ENCODE peak calls at places on chromosome 16, in nine cellular contexts. One of them, this sample, is unnamed. For H3K36me3 and H3K9me3, the result is how much of the 10 kb centered on the place peaks cover.

GRCh38 chr16:85202051-85202601 is 89.9 kb upstream of the CIBAR2 start:
- DNase-seq in HCT116: no peak
- DNase-seq in GM23248: peak
- DNase-seq in DND-41: no peak
- DNase-seq in CD8-positive, alpha-beta T cell: no peak
- DNase-seq in pancreas: no peak
- DNase-seq in CD8-positive, alpha-beta memory T cell: no peak
- DNase-seq in K562: no peak
- DNase-seq in kidney: no peak
- DNase-seq in this sample: no peak

GRCh38 chr16:89210904-89211515 is 6.5 kb upstream of the ZNF778 start:
- DNase-seq in HCT116: no peak
- DNase-seq in GM23248: peak
- DNase-seq in DND-41: no peak
- DNase-seq in CD8-positive, alpha-beta T cell: no peak
- DNase-seq in pancreas: no peak
- DNase-seq in CD8-positive, alpha-beta memory T cell: no peak
- DNase-seq in K562: no peak
- DNase-seq in kidney: no peak
- DNase-seq in this sample: no peak

GRCh38 chr16:88711750-88712340 is 5.5 kb downstream of the CTU2 start:
- DNase-seq in HCT116: no peak
- DNase-seq in GM23248: no peak
- DNase-seq in DND-41: no peak
- DNase-seq in CD8-positive, alpha-beta T cell: no peak
- DNase-seq in pancreas: no peak
- DNase-seq in CD8-positive, alpha-beta memory T cell: no peak
- DNase-seq in K562: no peak
- DNase-seq in kidney: no peak
- DNase-seq in this sample: no peak

GRCh38 chr16:82653550-82654511 is 27.1 kb downstream of the CDH13 start:
- DNase-seq in HCT116: peak
- DNase-seq in GM23248: peak
- DNase-seq in DND-41: peak
- DNase-seq in CD8-positive, alpha-beta T cell: no peak
- DNase-seq in pancreas: no peak
- DNase-seq in CD8-positive, alpha-beta memory T cell: peak
- DNase-seq in K562: no peak
- DNase-seq in kidney: peak
- DNase-seq in this sample: peak

GRCh38 chr16:85665929-85666328 is 22.8 kb downstream of the GINS2 start:
- DNase-seq in HCT116: no peak
- DNase-seq in GM23248: no peak
- DNase-seq in DND-41: no peak
- DNase-seq in CD8-positive, alpha-beta T cell: no peak
- DNase-seq in pancreas: no peak
- DNase-seq in CD8-positive, alpha-beta memory T cell: no peak
- DNase-seq in K562: no peak
- DNase-seq in kidney: peak
- DNase-seq in this sample: no peak

GRCh38 chr16:59181821-59182420 is 447.8 kb upstream of the GOT2 start:
- DNase-seq in HCT116: no peak
- DNase-seq in GM23248: no peak
- DNase-seq in DND-41: no peak
- DNase-seq in CD8-positive, alpha-beta T cell: no peak
- DNase-seq in pancreas: no peak
- DNase-seq in CD8-positive, alpha-beta memory T cell: no peak
- DNase-seq in K562: no peak
- DNase-seq in kidney: peak
- DNase-seq in this sample: no peak

GRCh38 chr16:88941051-88941932 is 35.7 kb downstream of the CBFA2T3 start:
- DNase-seq in HCT116: no peak
- DNase-seq in GM23248: peak
- DNase-seq in DND-41: peak
- DNase-seq in CD8-positive, alpha-beta T cell: no peak
- DNase-seq in pancreas: no peak
- DNase-seq in CD8-positive, alpha-beta memory T cell: no peak
- DNase-seq in K562: no peak
- DNase-seq in kidney: peak
- DNase-seq in this sample: no peak

GRCh38 chr16:8859913-8860881 is 8.6 kb downstream of the CARHSP1 start:
- DNase-seq in HCT116: no peak
- DNase-seq in GM23248: peak
- DNase-seq in DND-41: no peak
- DNase-seq in CD8-positive, alpha-beta T cell: no peak
- DNase-seq in pancreas: no peak
- DNase-seq in CD8-positive, alpha-beta memory T cell: no peak
- DNase-seq in K562: no peak
- DNase-seq in kidney: peak
- DNase-seq in this sample: no peak

GRCh38 chr16:49148410-49148809 is 133.2 kb downstream of the CBLN1 start:
- DNase-seq in HCT116: no peak
- DNase-seq in GM23248: no peak
- DNase-seq in DND-41: peak
- DNase-seq in CD8-positive, alpha-beta T cell: no peak
- DNase-seq in pancreas: no peak
- DNase-seq in CD8-positive, alpha-beta memory T cell: no peak
- DNase-seq in K562: no peak
- DNase-seq in kidney: no peak
- DNase-seq in this sample: no peak

GRCh38 chr16:49150341-49150740 is 131.3 kb downstream of the CBLN1 start:
- DNase-seq in HCT116: no peak
- DNase-seq in GM23248: no peak
- DNase-seq in DND-41: no peak
- DNase-seq in CD8-positive, alpha-beta T cell: no peak
- DNase-seq in pancreas: no peak
- DNase-seq in CD8-positive, alpha-beta memory T cell: no peak
- DNase-seq in K562: no peak
- DNase-seq in kidney: no peak
- DNase-seq in this sample: no peak
- H3K36me3 ChIP-seq in HCT116: under half
- H3K36me3 ChIP-seq in GM23248: under half
- H3K36me3 ChIP-seq in DND-41: under half
- H3K36me3 ChIP-seq in CD8-positive, alpha-beta T cell: under half
- H3K36me3 ChIP-seq in pancreas: under half
- H3K36me3 ChIP-seq in CD8-positive, alpha-beta memory T cell: under half
- H3K36me3 ChIP-seq in K562: under half
- H3K36me3 ChIP-seq in kidney: under half
- H3K36me3 ChIP-seq in this sample: under half

GRCh38 chr16:16163571-16163970 is 59.7 kb downstream of the ABCC6 start:
- DNase-seq in HCT116: no peak
- DNase-seq in GM23248: no peak
- DNase-seq in DND-41: peak
- DNase-seq in CD8-positive, alpha-beta T cell: no peak
- DNase-seq in pancreas: no peak
- DNase-seq in CD8-positive, alpha-beta memory T cell: no peak
- DNase-seq in K562: no peak
- DNase-seq in kidney: peak
- DNase-seq in this sample: no peak

GRCh38 chr16:16161319-16161718 is 62.0 kb downstream of the ABCC6 start:
- DNase-seq in HCT116: no peak
- DNase-seq in GM23248: no peak
- DNase-seq in DND-41: no peak
- DNase-seq in CD8-positive, alpha-beta T cell: no peak
- DNase-seq in pancreas: no peak
- DNase-seq in CD8-positive, alpha-beta memory T cell: no peak
- DNase-seq in K562: no peak
- DNase-seq in kidney: peak
- DNase-seq in this sample: no peak

GRCh38 chr16:16162591-16162990 is 60.7 kb downstream of the ABCC6 start:
- DNase-seq in HCT116: no peak
- DNase-seq in GM23248: no peak
- DNase-seq in DND-41: no peak
- DNase-seq in CD8-positive, alpha-beta T cell: no peak
- DNase-seq in pancreas: no peak
- DNase-seq in CD8-positive, alpha-beta memory T cell: no peak
- DNase-seq in K562: no peak
- DNase-seq in kidney: no peak
- DNase-seq in this sample: no peak

GRCh38 chr16:16164244-16164643 is 59.0 kb downstream of the ABCC6 start:
- DNase-seq in HCT116: no peak
- DNase-seq in GM23248: no peak
- DNase-seq in DND-41: no peak
- DNase-seq in CD8-positive, alpha-beta T cell: no peak
- DNase-seq in pancreas: no peak
- DNase-seq in CD8-positive, alpha-beta memory T cell: no peak
- DNase-seq in K562: no peak
- DNase-seq in kidney: no peak
- DNase-seq in this sample: no peak

DNA sequence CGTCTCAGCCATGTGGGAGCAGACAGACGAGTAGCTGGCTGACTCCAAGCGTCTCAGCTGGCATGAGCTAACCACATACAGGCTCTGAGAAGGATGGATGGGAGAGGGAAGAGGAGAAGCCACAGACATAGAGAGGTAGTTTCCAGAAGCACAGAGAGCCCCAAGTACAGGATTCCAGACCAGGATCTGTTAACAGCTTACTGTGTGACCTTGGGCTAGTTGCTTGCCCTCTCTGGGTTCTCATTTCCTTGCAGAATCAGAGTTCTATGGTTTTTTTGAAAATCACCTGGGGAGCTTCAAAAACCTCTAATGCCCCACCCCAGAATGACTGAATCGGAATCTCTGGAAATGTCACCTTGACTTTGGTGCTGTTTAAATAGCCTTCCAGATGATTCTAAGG is 60.2 kb downstream of the ABCC6 start:
- DNase-seq in HCT116: no peak
- DNase-seq in GM23248: no peak
- DNase-seq in DND-41: no peak
- DNase-seq in CD8-positive, alpha-beta T cell: no peak
- DNase-seq in pancreas: no peak
- DNase-seq in CD8-positive, alpha-beta memory T cell: no peak
- DNase-seq in K562: no peak
- DNase-seq in kidney: no peak
- DNase-seq in this sample: no peak
- H3K9me3 ChIP-seq in HCT116: under half
- H3K9me3 ChIP-seq in GM23248: under half
- H3K9me3 ChIP-seq in DND-41: under half
- H3K9me3 ChIP-seq in CD8-positive, alpha-beta T cell: under half
- H3K9me3 ChIP-seq in pancreas: under half
- H3K9me3 ChIP-seq in CD8-positive, alpha-beta memory T cell: under half
- H3K9me3 ChIP-seq in K562: under half
- H3K9me3 ChIP-seq in kidney: under half
- H3K9me3 ChIP-seq in this sample: under half

DNA sequence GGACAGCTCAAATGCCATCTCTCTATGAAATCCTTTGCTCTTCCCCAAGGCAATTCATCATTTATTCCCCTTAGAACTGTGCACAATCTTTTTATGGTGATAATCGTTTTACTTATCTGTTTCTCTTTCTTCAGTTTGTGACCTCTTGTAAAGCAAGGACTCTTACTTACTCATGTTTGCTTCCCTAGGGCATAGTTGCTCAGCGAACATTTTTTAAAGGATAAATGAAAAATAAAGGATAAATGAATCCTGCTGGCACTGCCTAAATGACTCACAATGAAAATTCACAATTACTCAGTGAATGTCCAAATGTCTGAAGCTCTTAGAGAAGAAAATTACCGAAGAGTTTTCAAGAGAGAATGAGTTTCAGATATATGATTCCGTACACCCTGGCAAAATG is 671.7 kb downstream of the CDH11 start:
- DNase-seq in HCT116: no peak
- DNase-seq in GM23248: peak
- DNase-seq in DND-41: no peak
- DNase-seq in CD8-positive, alpha-beta T cell: no peak
- DNase-seq in pancreas: no peak
- DNase-seq in CD8-positive, alpha-beta memory T cell: no peak
- DNase-seq in K562: no peak
- DNase-seq in kidney: no peak
- DNase-seq in this sample: no peak
- H3K4me3 ChIP-seq in HCT116: no peak
- H3K4me3 ChIP-seq in GM23248: peak
- H3K4me3 ChIP-seq in DND-41: no peak
- H3K4me3 ChIP-seq in CD8-positive, alpha-beta T cell: no peak
- H3K4me3 ChIP-seq in pancreas: no peak
- H3K4me3 ChIP-seq in CD8-positive, alpha-beta memory T cell: no peak
- H3K4me3 ChIP-seq in K562: no peak
- H3K4me3 ChIP-seq in kidney: no peak
- H3K4me3 ChIP-seq in this sample: no peak

DNA sequence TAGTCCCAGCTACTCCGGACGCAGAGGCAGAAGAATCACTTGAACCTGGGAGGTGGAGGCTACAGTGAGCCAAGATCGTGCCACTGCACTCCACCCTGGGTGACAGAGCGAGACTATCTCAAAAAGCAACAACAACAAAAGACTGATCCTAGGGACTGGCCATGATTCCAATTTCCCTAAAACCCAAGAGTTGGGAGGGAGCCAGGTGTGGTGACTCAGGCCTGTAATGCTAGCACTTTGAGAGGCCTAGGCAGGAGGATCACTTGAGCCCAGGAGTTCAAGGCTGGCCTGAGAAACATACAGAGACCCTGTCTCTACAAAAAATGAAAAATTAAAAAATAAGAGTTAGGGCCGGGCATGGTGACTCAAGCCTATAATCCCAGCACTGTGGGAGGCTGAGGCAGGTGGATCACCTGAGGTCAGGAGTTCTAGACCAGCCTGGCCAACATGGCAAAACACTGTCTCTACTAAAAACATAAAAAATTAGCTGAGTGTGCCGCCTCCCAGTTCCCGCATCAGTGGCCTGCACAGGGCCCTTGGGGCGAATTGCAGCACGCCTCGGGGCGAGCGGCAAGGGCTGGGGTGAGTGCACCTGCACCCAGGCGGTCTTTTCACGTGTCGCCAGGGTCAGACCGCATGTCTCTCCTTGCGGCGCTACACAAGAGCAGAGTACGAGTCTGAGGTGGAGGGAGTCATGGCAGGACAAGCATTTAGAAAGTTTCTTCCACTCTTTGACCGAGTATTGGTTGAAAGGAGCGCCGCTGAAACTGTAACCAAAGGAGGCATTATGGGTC is 40.8 kb downstream of the CDH3 start:
- DNase-seq in HCT116: no peak
- DNase-seq in GM23248: no peak
- DNase-seq in DND-41: no peak
- DNase-seq in CD8-positive, alpha-beta T cell: no peak
- DNase-seq in pancreas: no peak
- DNase-seq in CD8-positive, alpha-beta memory T cell: no peak
- DNase-seq in K562: no peak
- DNase-seq in kidney: peak
- DNase-seq in this sample: peak
- H3K36me3 ChIP-seq in HCT116: under half
- H3K36me3 ChIP-seq in GM23248: under half
- H3K36me3 ChIP-seq in DND-41: under half
- H3K36me3 ChIP-seq in CD8-positive, alpha-beta T cell: under half
- H3K36me3 ChIP-seq in pancreas: under half
- H3K36me3 ChIP-seq in CD8-positive, alpha-beta memory T cell: under half
- H3K36me3 ChIP-seq in K562: under half
- H3K36me3 ChIP-seq in kidney: under half
- H3K36me3 ChIP-seq in this sample: under half